ENCODE peak calls at places on chromosomes 5 and 9, in six cellular contexts. Z, L, H, C, U and V are unnamed samples.

GRCh38 chr9:114051281-114051680 is 26.8 kb downstream of the AMBP start:
- DNase-seq in U (no peak), H (no peak), Z (no peak), L (no peak), C (no peak), V (no peak)

GRCh38 chr5:173291722-173292658 is 36.2 kb downstream of the STC2 start:
- DNase-seq in H (no peak), U (peak), Z (peak), L (no peak), C (no peak), V (peak)

GRCh38 chr5:42005561-42006153 is 80.6 kb downstream of the FBXO4 start:
- DNase-seq in Z (peak), H (no peak), L (peak), U (no peak), C (no peak), V (peak)

GRCh38 chr5:180070726-180071417 is 687 bp downstream of the RNF130 start:
- DNase-seq in H (no peak), L (no peak), U (no peak), Z (peak), C (peak), V (peak)

GRCh38 chr9:124014355-124015026 is 2.9 kb downstream of the LHX2 start:
- DNase-seq in C (no peak), U (no peak), L (no peak), H (no peak), Z (no peak), V (no peak)

GRCh38 chr5:88401671-88402070 is 133.0 kb upstream of the TMEM161B start:
- DNase-seq in L (no peak), C (no peak), U (no peak), Z (no peak), H (no peak), V (no peak)

GRCh38 chr5:55914141-55914413 is 62.9 kb downstream of the IL31RA start:
- DNase-seq in U (no peak), H (no peak), Z (no peak), L (no peak), C (no peak), V (no peak)

GRCh38 chr5:40605295-40605958 is 74.3 kb upstream of the PTGER4 start:
- DNase-seq in H (no peak), C (no peak), L (no peak), U (no peak), Z (peak), V (no peak)

GRCh38 chr5:180775624-180776023 is 27.0 kb downstream of the MGAT1 start:
- DNase-seq in Z (no peak), L (no peak), C (no peak), U (no peak), H (no peak), V (no peak)

GRCh38 chr5:126497506-126497905 is 74.3 kb downstream of the GRAMD2B start:
- DNase-seq in C (no peak), Z (no peak), L (no peak), U (no peak), H (no peak), V (no peak)

GRCh38 chr5:34684281-34684979 is 28.3 kb downstream of the RAI14 start:
- DNase-seq in U (no peak), L (no peak), Z (peak), C (no peak), H (no peak), V (no peak)

GRCh38 chr5:31516802-31517201 is 15.1 kb downstream of the DROSHA start:
- DNase-seq in H (no peak), L (no peak), C (no peak), Z (no peak), U (no peak), V (no peak)

GRCh38 chr5:145449794-145450193 is 385.3 kb downstream of the PRELID2 start:
- DNase-seq in Z (no peak), H (no peak), C (no peak), L (no peak), U (no peak), V (no peak)

GRCh38 chr5:84384604-84385575 is at the start of gene EDIL3:
- DNase-seq in H (peak), C (peak), L (no peak), U (no peak), Z (peak), V (no peak)

GRCh38 chr5:142095651-142096330 is 12.8 kb upstream of the NDFIP1 start:
- DNase-seq in Z (no peak), H (no peak), C (peak), L (no peak), U (peak), V (no peak)

GRCh38 chr5:10704949-10705621 is 55.9 kb downstream of the DAP start:
- DNase-seq in U (no peak), Z (peak), H (no peak), C (no peak), L (no peak), V (peak)

GRCh38 chr9:124280176-124280691 is 22.5 kb downstream of the NEK6 start:
- DNase-seq in H (no peak), L (no peak), C (no peak), Z (peak), U (no peak), V (peak)

GRCh38 chr5:60293518-60293917 is 400.0 kb upstream of the PDE4D start:
- DNase-seq in C (no peak), H (no peak), U (no peak), Z (no peak), L (no peak), V (no peak)

GRCh38 chr9:107269681-107270080 is 13.4 kb upstream of the RAD23B start:
- DNase-seq in U (no peak), H (no peak), C (no peak), L (no peak), Z (no peak), V (peak)

GRCh38 chr5:151745071-151745705 is 13.2 kb downstream of the ATOX1 start:
- DNase-seq in U (peak), Z (peak), L (no peak), C (peak), H (peak), V (peak)

GRCh38 chr9:81138173-81138572 is 551.2 kb downstream of the TLE1 start:
- DNase-seq in L (no peak), H (no peak), C (no peak), U (no peak), Z (no peak), V (no peak)

GRCh38 chr9:134644715-134645606 is 3.4 kb downstream of the COL5A1 start:
- DNase-seq in U (no peak), Z (peak), H (peak), L (no peak), C (peak), V (peak)

GRCh38 chr5:151288180-151288579 is 15.4 kb downstream of the SLC36A3 start:
- DNase-seq in H (no peak), Z (no peak), C (no peak), L (no peak), U (no peak), V (no peak)

GRCh38 chr5:124697912-124698690 is 48.3 kb downstream of the ZNF608 start:
- DNase-seq in Z (peak), L (no peak), H (no peak), U (no peak), C (no peak), V (peak)

GRCh38 chr9:86837345-86837744 is 110.0 kb downstream of the GAS1 start:
- DNase-seq in H (no peak), C (no peak), U (no peak), Z (no peak), L (no peak), V (no peak)

GRCh38 chr5:109486200-109486804 is 76.5 kb upstream of the PJA2 start:
- DNase-seq in U (no peak), H (no peak), C (no peak), L (no peak), Z (peak), V (no peak)

GRCh38 chr5:119031905-119032304 is 39.0 kb upstream of the DMXL1 start:
- DNase-seq in L (no peak), C (no peak), U (peak), H (no peak), Z (peak), V (no peak)

GRCh38 chr5:93054424-93055165 is 526.4 kb downstream of the NR2F1-AS1 start:
- DNase-seq in C (no peak), L (no peak), Z (no peak), H (no peak), U (no peak), V (peak)

GRCh38 chr5:107516452-107517184 is 154.1 kb downstream of the EFNA5 start:
- DNase-seq in U (no peak), L (no peak), C (no peak), H (no peak), Z (peak), V (peak)

GRCh38 chr9:114803459-114803858 is 2.4 kb downstream of the TNFSF15 start:
- DNase-seq in U (no peak), Z (no peak), L (no peak), C (no peak), H (no peak), V (no peak)

GRCh38 chr9:32589083-32589713 is 16.2 kb upstream of the NDUFB6 start:
- DNase-seq in L (no peak), Z (peak), H (no peak), C (no peak), U (no peak), V (peak)

GRCh38 chr5:115579747-115580173 is 22.5 kb downstream of the TICAM2 start:
- DNase-seq in Z (peak), C (no peak), U (peak), L (no peak), H (no peak), V (no peak)

GRCh38 chr5:96175090-96175489 is 213.4 kb upstream of the ELL2 start:
- DNase-seq in C (no peak), Z (no peak), H (no peak), L (no peak), U (peak), V (no peak)

GRCh38 chr9:128917151-128917849 is 3.5 kb upstream of the PHYHD1 start:
- DNase-seq in U (no peak), Z (peak), L (no peak), H (peak), C (peak), V (peak)

GRCh38 chr5:95617057-95617456 is 2.8 kb upstream of the GPR150 start:
- DNase-seq in C (no peak), H (no peak), Z (peak), L (no peak), U (peak), V (no peak)

GRCh38 chr5:95403996-95404395 is 12.8 kb downstream of the FAM81B start:
- DNase-seq in U (no peak), Z (peak), C (no peak), H (no peak), L (no peak), V (no peak)

GRCh38 chr5:86626149-86626548 is 8.4 kb downstream of the COX7C start:
- DNase-seq in L (no peak), Z (no peak), H (no peak), U (no peak), C (no peak), V (no peak)

GRCh38 chr9:19154135-19154612 is 26.9 kb upstream of the PLIN2 start:
- DNase-seq in Z (peak), C (no peak), H (no peak), U (no peak), L (no peak), V (peak)

GRCh38 chr9:89434636-89435314 is 63.1 kb downstream of the SEMA4D start:
- DNase-seq in C (no peak), L (no peak), U (no peak), H (no peak), Z (no peak), V (no peak)

GRCh38 chr5:177402271-177403043 is 2.0 kb upstream of the PFN3 start:
- DNase-seq in H (peak), C (peak), Z (peak), U (no peak), L (no peak), V (peak)
- H3K4me3 ChIP-seq in H (peak), C (no peak), Z (no peak), U (peak), L (peak), V (peak)

GRCh38 chr5:59275170-59275536 is 618.4 kb downstream of the PDE4D start:
- DNase-seq in L (no peak), C (no peak), H (no peak), Z (no peak), U (no peak), V (no peak)
- H3K4me3 ChIP-seq in L (peak), C (peak), H (peak), Z (peak), U (no peak), V (peak)

GRCh38 chr5:68250662-68251298 is 35.2 kb downstream of the PIK3R1 start:
- DNase-seq in Z (no peak), U (no peak), C (no peak), H (no peak), L (no peak), V (no peak)
- H3K4me3 ChIP-seq in Z (no peak), U (no peak), C (no peak), H (peak), L (no peak), V (no peak)

GRCh38 chr9:37751186-37751585 is 2.4 kb upstream of the TRMT10B start:
- DNase-seq in Z (no peak), H (no peak), U (no peak), L (no peak), C (no peak), V (no peak)

GRCh38 chr9:37747271-37747753 is 6.3 kb upstream of the TRMT10B start:
- DNase-seq in H (peak), Z (peak), C (peak), L (peak), U (peak), V (peak)

GRCh38 chr9:37746448-37747270 is 6.9 kb upstream of the TRMT10B start:
- DNase-seq in Z (peak), U (no peak), L (no peak), H (no peak), C (no peak), V (peak)

GRCh38 chr9:37745970-37746369 is 7.6 kb upstream of the TRMT10B start:
- DNase-seq in L (no peak), H (no peak), U (no peak), C (no peak), Z (no peak), V (no peak)

GRCh38 chr9:37749129-37749528 is 4.5 kb upstream of the TRMT10B start:
- DNase-seq in Z (no peak), H (no peak), U (no peak), C (no peak), L (no peak), V (no peak)
- H3K4me3 ChIP-seq in Z (no peak), H (no peak), U (no peak), C (no peak), L (no peak), V (no peak)

DNA sequence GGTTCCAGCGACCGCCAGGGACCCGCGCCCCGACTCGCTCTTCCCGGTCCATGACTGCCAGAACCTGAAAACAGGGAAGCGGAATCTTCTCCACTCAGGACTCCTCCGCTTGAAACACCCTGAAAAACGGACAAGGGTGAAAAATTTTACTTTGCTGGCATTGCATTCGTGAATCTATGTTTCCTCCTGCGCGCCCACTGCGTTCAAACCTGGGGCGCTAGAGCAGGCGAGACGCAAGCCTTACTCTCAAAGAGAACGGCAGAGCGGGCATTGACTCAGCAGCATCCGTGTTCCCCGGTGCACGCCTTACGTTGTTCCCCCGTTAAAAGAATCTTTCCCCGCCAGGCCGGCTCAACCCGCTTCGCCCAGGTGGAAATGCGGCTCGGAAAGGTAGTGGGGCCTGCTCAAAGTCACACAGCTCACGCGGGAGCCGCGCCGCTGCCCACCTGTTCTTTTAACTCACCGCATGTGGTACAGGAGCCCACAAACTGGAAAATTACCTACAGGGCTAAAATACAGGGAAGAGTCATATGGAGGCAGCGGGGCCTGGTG is 999 bp upstream of the DRD1 start:
- DNase-seq in Z (no peak), L (no peak), U (no peak), H (no peak), C (no peak), V (no peak)
- H3K4me3 ChIP-seq in Z (peak), L (peak), U (no peak), H (peak), C (no peak), V (no peak)

GRCh38 chr5:1008451-1009358 is at the start of gene NKD2:
- DNase-seq in H (peak), Z (no peak), U (no peak), C (peak), L (no peak), V (no peak)

GRCh38 chr5:1006656-1007071 is 1.9 kb upstream of the NKD2 start:
- DNase-seq in Z (no peak), L (no peak), U (no peak), H (no peak), C (peak), V (no peak)

GRCh38 chr5:1005904-1006655 is 2.5 kb upstream of the NKD2 start:
- DNase-seq in H (no peak), L (no peak), U (no peak), Z (no peak), C (peak), V (no peak)

GRCh38 chr5:1007681-1008450 is 736 bp upstream of the NKD2 start:
- DNase-seq in H (no peak), L (no peak), U (no peak), Z (no peak), C (peak), V (no peak)

GRCh38 chr5:1007221-1007680 is 1.4 kb upstream of the NKD2 start:
- DNase-seq in C (peak), U (no peak), H (no peak), L (no peak), Z (no peak), V (no peak)
- H3K4me3 ChIP-seq in C (no peak), U (no peak), H (no peak), L (no peak), Z (no peak), V (no peak)